ENCODE peak calls at places on chromosomes 1 and 21, in seven cellular contexts. X is colonic mucosa, U is cardiac muscle cell, Z is tibial artery, K is ovary, W is body of pancreas, R is heart right ventricle. Y is an unnamed sample. For H3K4me1, the result is how much of the 10 kb centered on the place peaks cover.

GRCh38 chr1:207962716-207963428 is 51.9 kb upstream of the CD34 start:
- DNase-seq in X (peak), U (peak), Z (peak), K (peak), W (peak), R (peak), Y (peak)

GRCh38 chr1:229578168-229579100 is 19.9 kb upstream of the ABCB10 start:
- DNase-seq in X (no peak), U (no peak), Z (no peak), K (no peak), W (no peak), R (no peak), Y (no peak)

GRCh38 chr1:43541721-43542401 is 11.2 kb downstream of the PTPRF start:
- DNase-seq in X (peak), U (peak), Z (peak), K (peak), W (peak), R (peak), Y (peak)

GRCh38 chr1:58592521-58593134 is 15.6 kb upstream of the TACSTD2 start:
- DNase-seq in X (no peak), U (peak), Z (peak), K (peak), W (peak), R (peak), Y (no peak)

GRCh38 chr1:22347854-22348760 is 103.5 kb upstream of the ZBTB40 start:
- DNase-seq in X (no peak), U (no peak), Z (no peak), K (no peak), W (peak), R (no peak), Y (no peak)

GRCh38 chr1:184390889-184391288 is 4.1 kb downstream of the C1orf21 start:
- DNase-seq in X (no peak), U (no peak), Z (no peak), K (no peak), W (no peak), R (no peak), Y (no peak)

GRCh38 chr21:40043423-40043822 is 176.2 kb downstream of the PCP4 start:
- DNase-seq in X (no peak), U (no peak), Z (no peak), K (no peak), W (no peak), R (no peak), Y (no peak)

GRCh38 chr1:34407140-34407539 is 230.4 kb downstream of the C1orf94 start:
- DNase-seq in X (no peak), U (no peak), Z (no peak), K (no peak), W (peak), R (no peak), Y (no peak)

GRCh38 chr1:3195480-3195815 is 126.4 kb downstream of the PRDM16 start:
- DNase-seq in X (no peak), U (no peak), Z (peak), K (no peak), W (no peak), R (no peak), Y (no peak)

GRCh38 chr1:118900643-118901440 is 87.3 kb downstream of the TBX15 start:
- DNase-seq in X (no peak), U (no peak), Z (no peak), K (no peak), W (no peak), R (no peak), Y (no peak)

GRCh38 chr1:1630965-1631792 is 794 bp upstream of the MMP23B start:
- DNase-seq in X (peak), U (peak), Z (peak), K (peak), W (no peak), R (peak), Y (peak)

GRCh38 chr1:205493241-205494085 is 11.0 kb upstream of the CDK18 start:
- DNase-seq in X (no peak), U (peak), Z (peak), K (peak), W (peak), R (no peak), Y (peak)
- H3K27ac ChIP-seq in X (no peak), U (no peak), Z (peak), K (peak), W (no peak), R (peak), Y (no peak)

GRCh38 chr1:39184354-39184818 is 20.1 kb upstream of the MACF1 start:
- DNase-seq in X (no peak), U (no peak), Z (no peak), K (no peak), W (no peak), R (no peak), Y (no peak)
- H3K4me1 ChIP-seq in X (under half), U (under half), Z (under half), K (under half), W (under half), R (under half), Y (under half)

GRCh38 chr1:101769520-101769919 is 227.2 kb downstream of the OLFM3 start:
- DNase-seq in X (no peak), U (peak), Z (no peak), K (no peak), W (no peak), R (no peak), Y (no peak)
- TF ChIP-seq CTCF in X (peak), U (peak), Z (no peak), K (no peak), W (no peak), R (no peak), Y (no peak)

DNA sequence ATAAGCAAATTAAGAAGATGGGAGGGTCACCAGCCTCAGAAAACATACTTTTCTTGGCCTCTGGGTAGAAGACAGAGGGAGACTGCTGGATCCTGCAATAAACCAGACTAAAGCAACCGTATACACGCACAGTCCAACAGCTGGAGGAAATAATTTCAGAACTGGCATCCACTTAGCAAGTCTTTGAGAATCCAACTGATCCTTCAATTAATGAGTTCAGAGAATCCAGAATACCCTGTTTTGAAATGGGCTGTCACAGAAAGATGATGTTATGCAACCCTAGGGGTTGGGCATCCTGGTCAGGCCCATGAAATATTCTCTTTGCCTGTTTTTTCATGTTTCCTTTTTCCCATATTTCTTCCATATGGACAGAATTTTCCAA is 134.0 kb upstream of the MAGI3 start:
- DNase-seq in X (no peak), U (no peak), Z (no peak), K (no peak), W (no peak), R (no peak), Y (no peak)
- H3K27ac ChIP-seq in X (peak), U (no peak), Z (no peak), K (no peak), W (peak), R (no peak), Y (no peak)

GRCh38 chr21:17468698-17469097 is 44.1 kb upstream of the CXADR start:
- DNase-seq in X (no peak), U (no peak), Z (no peak), K (no peak), W (no peak), R (no peak), Y (no peak)

GRCh38 chr21:17476006-17476405 is 36.8 kb upstream of the CXADR start:
- DNase-seq in X (no peak), U (no peak), Z (no peak), K (no peak), W (peak), R (no peak), Y (no peak)

GRCh38 chr21:17472592-17473271 is 40.1 kb upstream of the CXADR start:
- DNase-seq in X (peak), U (no peak), Z (no peak), K (no peak), W (no peak), R (no peak), Y (no peak)

GRCh38 chr21:17469727-17470126 is 43.1 kb upstream of the CXADR start:
- DNase-seq in X (no peak), U (no peak), Z (no peak), K (no peak), W (no peak), R (no peak), Y (no peak)

GRCh38 chr21:17472167-17472566 is 40.7 kb upstream of the CXADR start:
- DNase-seq in X (no peak), U (no peak), Z (no peak), K (no peak), W (no peak), R (no peak), Y (no peak)
- H3K4me1 ChIP-seq in X (under half), U (under half), Z (under half), K (under half), W (under half), R (under half), Y (under half)

GRCh38 chr21:28742527-28742926 is 250.2 kb downstream of the LTN1 start:
- DNase-seq in X (no peak), U (peak), Z (no peak), K (no peak), W (no peak), R (no peak), Y (no peak)
- TF ChIP-seq CTCF in X (no peak), U (peak), Z (no peak), K (no peak), W (no peak), R (no peak), Y (no peak)

GRCh38 chr1:28249879-28250295 is 9.4 kb upstream of the SESN2 start:
- DNase-seq in X (no peak), U (no peak), Z (no peak), K (no peak), W (no peak), R (no peak), Y (no peak)
- H3K27ac ChIP-seq in X (peak), U (peak), Z (no peak), K (no peak), W (peak), R (peak), Y (peak)